ENCODE peak calls at places on chromosomes 12 and 14, in five cellular contexts. H, S, B, M and K are unnamed samples.
A peak's percentile ranks its signal among the peaks of the same experiment; 100 is the strongest.

GRCh38 chr14:42550282-42550681 is 943.6 kb downstream of the LRFN5 start:
- DNase-seq in H (no peak), S (no peak), B (no peak), M (no peak), K (no peak)

GRCh38 chr14:95460647-95461478 is 55.6 kb downstream of the SYNE3 start:
- DNase-seq in H (peak; percentile 94), S (peak; percentile 79), B (peak; percentile 61), M (no peak), K (no peak)

GRCh38 chr14:22893706-22894105 is 10.7 kb downstream of the REM2 start:
- DNase-seq in H (no peak), S (no peak), B (no peak), M (no peak), K (no peak)

GRCh38 chr14:94041551-94042346 is 15.6 kb downstream of the OTUB2 start:
- DNase-seq in H (peak; percentile 89), S (no peak), B (no peak), M (no peak), K (no peak)

GRCh38 chr14:61527325-61528100 is 167.8 kb upstream of the HIF1A start:
- DNase-seq in H (peak; percentile 73), S (peak; percentile 92), B (peak; percentile 50), M (no peak), K (peak; percentile 29)

GRCh38 chr12:76232013-76232412 is 116.2 kb downstream of the BBS10 start:
- DNase-seq in H (no peak), S (no peak), B (no peak), M (no peak), K (no peak)

GRCh38 chr12:55847603-55848329 is 5.0 kb upstream of the MMP19 start:
- DNase-seq in H (peak; percentile 99), S (peak; percentile 91), B (no peak), M (no peak), K (peak; percentile 78)

GRCh38 chr12:40469736-40470135 is 222.5 kb upstream of the CNTN1 start:
- DNase-seq in H (no peak), S (no peak), B (no peak), M (no peak), K (no peak)

GRCh38 chr14:33026850-33027420 is 88.3 kb downstream of the NPAS3 start:
- DNase-seq in H (peak; percentile 63), S (peak; percentile 37), B (no peak), M (peak; percentile 3), K (no peak)

GRCh38 chr12:65867428-65867827 is 43.1 kb downstream of the HMGA2 start:
- DNase-seq in H (peak; percentile 96), S (peak; percentile 72), B (no peak), M (no peak), K (no peak)

GRCh38 chr12:80716711-80717469 is at the start of gene MYF5:
- DNase-seq in H (no peak), S (no peak), B (no peak), M (no peak), K (no peak)

GRCh38 chr14:33679461-33680225 is 271.2 kb downstream of the EGLN3 start:
- DNase-seq in H (peak; percentile 83), S (peak; percentile 95), B (no peak), M (no peak), K (no peak)

GRCh38 chr12:66804555-66804954 is 125.7 kb upstream of the GRIP1 start:
- DNase-seq in H (no peak), S (no peak), B (no peak), M (no peak), K (no peak)

GRCh38 chr12:29226621-29227020 is 77.5 kb downstream of the FAR2 start:
- DNase-seq in H (peak; percentile 62), S (no peak), B (no peak), M (no peak), K (no peak)

GRCh38 chr12:123058471-123058870 is 78.0 kb downstream of the ARL6IP4 start:
- DNase-seq in H (no peak), S (no peak), B (no peak), M (no peak), K (no peak)

GRCh38 chr12:50181691-50182090 is 14.5 kb upstream of the CERS5 start:
- DNase-seq in H (no peak), S (no peak), B (no peak), M (no peak), K (no peak)

GRCh38 chr14:54086780-54087179 is 130.2 kb upstream of the BMP4 start:
- DNase-seq in H (no peak), S (peak; percentile 14), B (no peak), M (no peak), K (no peak)